ENCODE peak calls at places on chromosomes 6 and 20, in five cellular contexts. Q is activated CD4-positive, alpha-beta memory T cell treated with anti-CD3 and anti-CD28 coated beads, Interleukin-2, amount 10 ng/mL, durations not matched to agents 7 days and 5 days; W is bronchial epithelial cell; J is heart right ventricle; P is NT2/D1. I is an unnamed sample.

GRCh38 chr20:19828233-19828632 is 70.2 kb downstream of the RIN2 start:
- DNase-seq in Q (peak), W (peak), J (no peak), P (no peak), I (peak)

GRCh38 chr6:144216668-144217218 is 66.4 kb downstream of the STX11 start:
- DNase-seq in Q (no peak), W (no peak), J (no peak), P (no peak), I (no peak)

GRCh38 chr6:13548500-13549210 is 25.7 kb upstream of the SIRT5 start:
- DNase-seq in Q (no peak), W (no peak), J (no peak), P (no peak), I (no peak)

GRCh38 chr6:151317206-151317994 is 74.0 kb downstream of the ZBTB2 start:
- DNase-seq in Q (no peak), W (peak), J (no peak), P (no peak), I (no peak)

GRCh38 chr6:109465772-109466171 is 10.2 kb upstream of the MICAL1 start:
- DNase-seq in Q (no peak), W (no peak), J (no peak), P (no peak), I (no peak)

GRCh38 chr6:163757506-163757905 is 343.0 kb downstream of the QKI start:
- DNase-seq in Q (no peak), W (no peak), J (no peak), P (peak), I (no peak)

GRCh38 chr6:21270501-21271290 is 322.9 kb upstream of the SOX4 start:
- DNase-seq in Q (no peak), W (no peak), J (no peak), P (no peak), I (no peak)

GRCh38 chr6:29762051-29762450 is 38.8 kb downstream of the HLA-F start:
- DNase-seq in Q (no peak), W (no peak), J (no peak), P (no peak), I (no peak)

GRCh38 chr6:41167173-41167963 is 4.5 kb upstream of the TREM2 start:
- DNase-seq in Q (peak), W (peak), J (no peak), P (no peak), I (no peak)

GRCh38 chr20:53708129-53708968 is 114.7 kb upstream of the ZNF217 start:
- DNase-seq in Q (peak), W (no peak), J (no peak), P (no peak), I (no peak)

GRCh38 chr20:60257671-60258070 is 299.4 kb downstream of the CDH26 start:
- DNase-seq in Q (no peak), W (no peak), J (no peak), P (no peak), I (no peak)

GRCh38 chr6:156350337-156350736 is 426.8 kb upstream of the ARID1B start:
- DNase-seq in Q (no peak), W (no peak), J (no peak), P (no peak), I (no peak)

GRCh38 chr6:149449831-149450678 is 34.8 kb downstream of the ZC3H12D start:
- DNase-seq in Q (no peak), W (no peak), J (no peak), P (no peak), I (no peak)

GRCh38 chr6:96923871-96924493 is 546 bp upstream of the KLHL32 start:
- DNase-seq in Q (no peak), W (no peak), J (no peak), P (peak), I (no peak)

GRCh38 chr6:147507162-147508072 is 1.1 kb upstream of the SAMD5 start:
- DNase-seq in Q (no peak), W (peak), J (no peak), P (no peak), I (peak)